ENCODE peak calls at places on chromosomes 2 and 18, in six cellular contexts. One of them, this sample, is unnamed.

GRCh38 chr2:194602750-194603149 is 1054.3 kb upstream of the SLC39A10 start:
- DNase-seq in stimulated activated CD8-positive, alpha-beta memory T cell treated with anti-CD3 and anti-CD28 coated beads, Interleukin-12 subunit alpha, Interleukin-12 subunit beta, amount 100 ng/mL, for 1 hour: no peak
- DNase-seq in AG04449: no peak
- DNase-seq in activated CD8-positive, alpha-beta memory T cell treated with anti-CD3 and anti-CD28 coated beads for 1 hour: no peak
- DNase-seq in activated T-helper 1 cell treated with Interleukin-2 at 50 U/mL for 16 hours: no peak
- DNase-seq in T-cell: no peak
- DNase-seq in this sample: no peak

GRCh38 chr2:168028377-168028776 is 219.0 kb downstream of the STK39 start:
- DNase-seq in stimulated activated CD8-positive, alpha-beta memory T cell treated with anti-CD3 and anti-CD28 coated beads, Interleukin-12 subunit alpha, Interleukin-12 subunit beta, amount 100 ng/mL, for 1 hour: no peak
- DNase-seq in AG04449: no peak
- DNase-seq in activated CD8-positive, alpha-beta memory T cell treated with anti-CD3 and anti-CD28 coated beads for 1 hour: no peak
- DNase-seq in activated T-helper 1 cell treated with Interleukin-2 at 50 U/mL for 16 hours: no peak
- DNase-seq in T-cell: no peak
- DNase-seq in this sample: no peak

GRCh38 chr2:85712849-85713612 is 18.9 kb downstream of the GNLY start:
- DNase-seq in stimulated activated CD8-positive, alpha-beta memory T cell treated with anti-CD3 and anti-CD28 coated beads, Interleukin-12 subunit alpha, Interleukin-12 subunit beta, amount 100 ng/mL, for 1 hour: no peak
- DNase-seq in AG04449: no peak
- DNase-seq in activated CD8-positive, alpha-beta memory T cell treated with anti-CD3 and anti-CD28 coated beads for 1 hour: no peak
- DNase-seq in activated T-helper 1 cell treated with Interleukin-2 at 50 U/mL for 16 hours: no peak
- DNase-seq in T-cell: no peak
- DNase-seq in this sample: no peak

GRCh38 chr2:128754246-128754724 is 435.6 kb upstream of the HS6ST1 start:
- DNase-seq in stimulated activated CD8-positive, alpha-beta memory T cell treated with anti-CD3 and anti-CD28 coated beads, Interleukin-12 subunit alpha, Interleukin-12 subunit beta, amount 100 ng/mL, for 1 hour: no peak
- DNase-seq in AG04449: no peak
- DNase-seq in activated CD8-positive, alpha-beta memory T cell treated with anti-CD3 and anti-CD28 coated beads for 1 hour: no peak
- DNase-seq in activated T-helper 1 cell treated with Interleukin-2 at 50 U/mL for 16 hours: no peak
- DNase-seq in T-cell: no peak
- DNase-seq in this sample: no peak

GRCh38 chr2:237694423-237695194 is 67.2 kb downstream of the LRRFIP1 start:
- DNase-seq in stimulated activated CD8-positive, alpha-beta memory T cell treated with anti-CD3 and anti-CD28 coated beads, Interleukin-12 subunit alpha, Interleukin-12 subunit beta, amount 100 ng/mL, for 1 hour: no peak
- DNase-seq in AG04449: no peak
- DNase-seq in activated CD8-positive, alpha-beta memory T cell treated with anti-CD3 and anti-CD28 coated beads for 1 hour: no peak
- DNase-seq in activated T-helper 1 cell treated with Interleukin-2 at 50 U/mL for 16 hours: no peak
- DNase-seq in T-cell: no peak
- DNase-seq in this sample: no peak

GRCh38 chr2:148240838-148241237 is 219.9 kb downstream of the MBD5 start:
- DNase-seq in stimulated activated CD8-positive, alpha-beta memory T cell treated with anti-CD3 and anti-CD28 coated beads, Interleukin-12 subunit alpha, Interleukin-12 subunit beta, amount 100 ng/mL, for 1 hour: no peak
- DNase-seq in AG04449: no peak
- DNase-seq in activated CD8-positive, alpha-beta memory T cell treated with anti-CD3 and anti-CD28 coated beads for 1 hour: no peak
- DNase-seq in activated T-helper 1 cell treated with Interleukin-2 at 50 U/mL for 16 hours: no peak
- DNase-seq in T-cell: no peak
- DNase-seq in this sample: no peak

GRCh38 chr18:2197945-2198344 is 373.4 kb downstream of the METTL4 start:
- DNase-seq in stimulated activated CD8-positive, alpha-beta memory T cell treated with anti-CD3 and anti-CD28 coated beads, Interleukin-12 subunit alpha, Interleukin-12 subunit beta, amount 100 ng/mL, for 1 hour: no peak
- DNase-seq in AG04449: no peak
- DNase-seq in activated CD8-positive, alpha-beta memory T cell treated with anti-CD3 and anti-CD28 coated beads for 1 hour: no peak
- DNase-seq in activated T-helper 1 cell treated with Interleukin-2 at 50 U/mL for 16 hours: no peak
- DNase-seq in T-cell: no peak
- DNase-seq in this sample: no peak

GRCh38 chr2:237744613-237745249 is 53.8 kb upstream of the RBM44 start:
- DNase-seq in stimulated activated CD8-positive, alpha-beta memory T cell treated with anti-CD3 and anti-CD28 coated beads, Interleukin-12 subunit alpha, Interleukin-12 subunit beta, amount 100 ng/mL, for 1 hour: peak
- DNase-seq in AG04449: no peak
- DNase-seq in activated CD8-positive, alpha-beta memory T cell treated with anti-CD3 and anti-CD28 coated beads for 1 hour: peak
- DNase-seq in activated T-helper 1 cell treated with Interleukin-2 at 50 U/mL for 16 hours: peak
- DNase-seq in T-cell: peak
- DNase-seq in this sample: peak

GRCh38 chr2:15675456-15676195 is 84.0 kb downstream of the DDX1 start:
- DNase-seq in stimulated activated CD8-positive, alpha-beta memory T cell treated with anti-CD3 and anti-CD28 coated beads, Interleukin-12 subunit alpha, Interleukin-12 subunit beta, amount 100 ng/mL, for 1 hour: no peak
- DNase-seq in AG04449: no peak
- DNase-seq in activated CD8-positive, alpha-beta memory T cell treated with anti-CD3 and anti-CD28 coated beads for 1 hour: no peak
- DNase-seq in activated T-helper 1 cell treated with Interleukin-2 at 50 U/mL for 16 hours: no peak
- DNase-seq in T-cell: no peak
- DNase-seq in this sample: no peak

GRCh38 chr2:16408331-16409005 is 257.2 kb downstream of the CYRIA start:
- DNase-seq in stimulated activated CD8-positive, alpha-beta memory T cell treated with anti-CD3 and anti-CD28 coated beads, Interleukin-12 subunit alpha, Interleukin-12 subunit beta, amount 100 ng/mL, for 1 hour: no peak
- DNase-seq in AG04449: no peak
- DNase-seq in activated CD8-positive, alpha-beta memory T cell treated with anti-CD3 and anti-CD28 coated beads for 1 hour: no peak
- DNase-seq in activated T-helper 1 cell treated with Interleukin-2 at 50 U/mL for 16 hours: no peak
- DNase-seq in T-cell: no peak
- DNase-seq in this sample: no peak

GRCh38 chr2:200330351-200331120 is 24.0 kb downstream of the SPATS2L start:
- DNase-seq in stimulated activated CD8-positive, alpha-beta memory T cell treated with anti-CD3 and anti-CD28 coated beads, Interleukin-12 subunit alpha, Interleukin-12 subunit beta, amount 100 ng/mL, for 1 hour: no peak
- DNase-seq in AG04449: no peak
- DNase-seq in activated CD8-positive, alpha-beta memory T cell treated with anti-CD3 and anti-CD28 coated beads for 1 hour: no peak
- DNase-seq in activated T-helper 1 cell treated with Interleukin-2 at 50 U/mL for 16 hours: no peak
- DNase-seq in T-cell: no peak
- DNase-seq in this sample: no peak

GRCh38 chr2:131394147-131394931 is 30.4 kb upstream of the RAB6D start:
- DNase-seq in stimulated activated CD8-positive, alpha-beta memory T cell treated with anti-CD3 and anti-CD28 coated beads, Interleukin-12 subunit alpha, Interleukin-12 subunit beta, amount 100 ng/mL, for 1 hour: no peak
- DNase-seq in AG04449: no peak
- DNase-seq in activated CD8-positive, alpha-beta memory T cell treated with anti-CD3 and anti-CD28 coated beads for 1 hour: no peak
- DNase-seq in activated T-helper 1 cell treated with Interleukin-2 at 50 U/mL for 16 hours: no peak
- DNase-seq in T-cell: no peak
- DNase-seq in this sample: no peak

GRCh38 chr2:103887625-103888024 is 966.3 kb upstream of the POU3F3 start:
- DNase-seq in stimulated activated CD8-positive, alpha-beta memory T cell treated with anti-CD3 and anti-CD28 coated beads, Interleukin-12 subunit alpha, Interleukin-12 subunit beta, amount 100 ng/mL, for 1 hour: no peak
- DNase-seq in AG04449: no peak
- DNase-seq in activated CD8-positive, alpha-beta memory T cell treated with anti-CD3 and anti-CD28 coated beads for 1 hour: no peak
- DNase-seq in activated T-helper 1 cell treated with Interleukin-2 at 50 U/mL for 16 hours: no peak
- DNase-seq in T-cell: no peak
- DNase-seq in this sample: no peak

GRCh38 chr2:216774620-216775019 is 79.3 kb upstream of the IGFBP5 start:
- DNase-seq in stimulated activated CD8-positive, alpha-beta memory T cell treated with anti-CD3 and anti-CD28 coated beads, Interleukin-12 subunit alpha, Interleukin-12 subunit beta, amount 100 ng/mL, for 1 hour: no peak
- DNase-seq in AG04449: peak
- DNase-seq in activated CD8-positive, alpha-beta memory T cell treated with anti-CD3 and anti-CD28 coated beads for 1 hour: no peak
- DNase-seq in activated T-helper 1 cell treated with Interleukin-2 at 50 U/mL for 16 hours: no peak
- DNase-seq in T-cell: no peak
- DNase-seq in this sample: no peak

GRCh38 chr2:30139131-30139870 is 7.5 kb upstream of the YPEL5 start:
- DNase-seq in stimulated activated CD8-positive, alpha-beta memory T cell treated with anti-CD3 and anti-CD28 coated beads, Interleukin-12 subunit alpha, Interleukin-12 subunit beta, amount 100 ng/mL, for 1 hour: peak
- DNase-seq in AG04449: no peak
- DNase-seq in activated CD8-positive, alpha-beta memory T cell treated with anti-CD3 and anti-CD28 coated beads for 1 hour: no peak
- DNase-seq in activated T-helper 1 cell treated with Interleukin-2 at 50 U/mL for 16 hours: no peak
- DNase-seq in T-cell: peak
- DNase-seq in this sample: no peak

GRCh38 chr2:188776634-188777033 is 197.5 kb upstream of the COL3A1 start:
- DNase-seq in stimulated activated CD8-positive, alpha-beta memory T cell treated with anti-CD3 and anti-CD28 coated beads, Interleukin-12 subunit alpha, Interleukin-12 subunit beta, amount 100 ng/mL, for 1 hour: no peak
- DNase-seq in AG04449: peak
- DNase-seq in activated CD8-positive, alpha-beta memory T cell treated with anti-CD3 and anti-CD28 coated beads for 1 hour: no peak
- DNase-seq in activated T-helper 1 cell treated with Interleukin-2 at 50 U/mL for 16 hours: no peak
- DNase-seq in T-cell: no peak
- DNase-seq in this sample: no peak

GRCh38 chr18:27599202-27599829 is 414.2 kb upstream of the CHST9 start:
- DNase-seq in stimulated activated CD8-positive, alpha-beta memory T cell treated with anti-CD3 and anti-CD28 coated beads, Interleukin-12 subunit alpha, Interleukin-12 subunit beta, amount 100 ng/mL, for 1 hour: no peak
- DNase-seq in AG04449: no peak
- DNase-seq in activated CD8-positive, alpha-beta memory T cell treated with anti-CD3 and anti-CD28 coated beads for 1 hour: no peak
- DNase-seq in activated T-helper 1 cell treated with Interleukin-2 at 50 U/mL for 16 hours: no peak
- DNase-seq in T-cell: no peak
- DNase-seq in this sample: no peak

GRCh38 chr2:181198188-181198864 is 217.9 kb downstream of the UBE2E3 start:
- DNase-seq in stimulated activated CD8-positive, alpha-beta memory T cell treated with anti-CD3 and anti-CD28 coated beads, Interleukin-12 subunit alpha, Interleukin-12 subunit beta, amount 100 ng/mL, for 1 hour: no peak
- DNase-seq in AG04449: no peak
- DNase-seq in activated CD8-positive, alpha-beta memory T cell treated with anti-CD3 and anti-CD28 coated beads for 1 hour: no peak
- DNase-seq in activated T-helper 1 cell treated with Interleukin-2 at 50 U/mL for 16 hours: no peak
- DNase-seq in T-cell: no peak
- DNase-seq in this sample: no peak

GRCh38 chr2:55088400-55088799 is 38.1 kb upstream of the RTN4 start:
- DNase-seq in stimulated activated CD8-positive, alpha-beta memory T cell treated with anti-CD3 and anti-CD28 coated beads, Interleukin-12 subunit alpha, Interleukin-12 subunit beta, amount 100 ng/mL, for 1 hour: no peak
- DNase-seq in AG04449: no peak
- DNase-seq in activated CD8-positive, alpha-beta memory T cell treated with anti-CD3 and anti-CD28 coated beads for 1 hour: no peak
- DNase-seq in activated T-helper 1 cell treated with Interleukin-2 at 50 U/mL for 16 hours: no peak
- DNase-seq in T-cell: no peak
- DNase-seq in this sample: no peak

GRCh38 chr2:119678021-119678656 is 862 bp upstream of the TMEM177 start:
- DNase-seq in stimulated activated CD8-positive, alpha-beta memory T cell treated with anti-CD3 and anti-CD28 coated beads, Interleukin-12 subunit alpha, Interleukin-12 subunit beta, amount 100 ng/mL, for 1 hour: no peak
- DNase-seq in AG04449: no peak
- DNase-seq in activated CD8-positive, alpha-beta memory T cell treated with anti-CD3 and anti-CD28 coated beads for 1 hour: no peak
- DNase-seq in activated T-helper 1 cell treated with Interleukin-2 at 50 U/mL for 16 hours: no peak
- DNase-seq in T-cell: no peak
- DNase-seq in this sample: peak

GRCh38 chr2:19871836-19872235 is 29.9 kb downstream of the TTC32 start:
- DNase-seq in stimulated activated CD8-positive, alpha-beta memory T cell treated with anti-CD3 and anti-CD28 coated beads, Interleukin-12 subunit alpha, Interleukin-12 subunit beta, amount 100 ng/mL, for 1 hour: no peak
- DNase-seq in AG04449: no peak
- DNase-seq in activated CD8-positive, alpha-beta memory T cell treated with anti-CD3 and anti-CD28 coated beads for 1 hour: no peak
- DNase-seq in activated T-helper 1 cell treated with Interleukin-2 at 50 U/mL for 16 hours: no peak
- DNase-seq in T-cell: no peak
- DNase-seq in this sample: no peak

GRCh38 chr2:48874282-48874681 is 118.8 kb upstream of the LHCGR start:
- DNase-seq in stimulated activated CD8-positive, alpha-beta memory T cell treated with anti-CD3 and anti-CD28 coated beads, Interleukin-12 subunit alpha, Interleukin-12 subunit beta, amount 100 ng/mL, for 1 hour: no peak
- DNase-seq in AG04449: no peak
- DNase-seq in activated CD8-positive, alpha-beta memory T cell treated with anti-CD3 and anti-CD28 coated beads for 1 hour: no peak
- DNase-seq in activated T-helper 1 cell treated with Interleukin-2 at 50 U/mL for 16 hours: no peak
- DNase-seq in T-cell: no peak
- DNase-seq in this sample: no peak

GRCh38 chr2:239968717-239969116 is 56.4 kb downstream of the NDUFA10 start:
- DNase-seq in stimulated activated CD8-positive, alpha-beta memory T cell treated with anti-CD3 and anti-CD28 coated beads, Interleukin-12 subunit alpha, Interleukin-12 subunit beta, amount 100 ng/mL, for 1 hour: no peak
- DNase-seq in AG04449: no peak
- DNase-seq in activated CD8-positive, alpha-beta memory T cell treated with anti-CD3 and anti-CD28 coated beads for 1 hour: no peak
- DNase-seq in activated T-helper 1 cell treated with Interleukin-2 at 50 U/mL for 16 hours: no peak
- DNase-seq in T-cell: no peak
- DNase-seq in this sample: no peak

GRCh38 chr2:120429586-120430500 is 83.9 kb downstream of the INHBB start:
- DNase-seq in stimulated activated CD8-positive, alpha-beta memory T cell treated with anti-CD3 and anti-CD28 coated beads, Interleukin-12 subunit alpha, Interleukin-12 subunit beta, amount 100 ng/mL, for 1 hour: no peak
- DNase-seq in AG04449: no peak
- DNase-seq in activated CD8-positive, alpha-beta memory T cell treated with anti-CD3 and anti-CD28 coated beads for 1 hour: no peak
- DNase-seq in activated T-helper 1 cell treated with Interleukin-2 at 50 U/mL for 16 hours: no peak
- DNase-seq in T-cell: no peak
- DNase-seq in this sample: no peak

GRCh38 chr2:175062787-175063585 is 57.8 kb upstream of the CHN1 start:
- DNase-seq in stimulated activated CD8-positive, alpha-beta memory T cell treated with anti-CD3 and anti-CD28 coated beads, Interleukin-12 subunit alpha, Interleukin-12 subunit beta, amount 100 ng/mL, for 1 hour: no peak
- DNase-seq in AG04449: no peak
- DNase-seq in activated CD8-positive, alpha-beta memory T cell treated with anti-CD3 and anti-CD28 coated beads for 1 hour: no peak
- DNase-seq in activated T-helper 1 cell treated with Interleukin-2 at 50 U/mL for 16 hours: no peak
- DNase-seq in T-cell: no peak
- DNase-seq in this sample: no peak

GRCh38 chr2:217538719-217539118 is 464.1 kb downstream of the TNS1 start:
- DNase-seq in stimulated activated CD8-positive, alpha-beta memory T cell treated with anti-CD3 and anti-CD28 coated beads, Interleukin-12 subunit alpha, Interleukin-12 subunit beta, amount 100 ng/mL, for 1 hour: no peak
- DNase-seq in AG04449: no peak
- DNase-seq in activated CD8-positive, alpha-beta memory T cell treated with anti-CD3 and anti-CD28 coated beads for 1 hour: no peak
- DNase-seq in activated T-helper 1 cell treated with Interleukin-2 at 50 U/mL for 16 hours: no peak
- DNase-seq in T-cell: no peak
- DNase-seq in this sample: no peak

GRCh38 chr18:70044626-70045025 is 97.0 kb upstream of the CD226 start:
- DNase-seq in stimulated activated CD8-positive, alpha-beta memory T cell treated with anti-CD3 and anti-CD28 coated beads, Interleukin-12 subunit alpha, Interleukin-12 subunit beta, amount 100 ng/mL, for 1 hour: no peak
- DNase-seq in AG04449: peak
- DNase-seq in activated CD8-positive, alpha-beta memory T cell treated with anti-CD3 and anti-CD28 coated beads for 1 hour: no peak
- DNase-seq in activated T-helper 1 cell treated with Interleukin-2 at 50 U/mL for 16 hours: no peak
- DNase-seq in T-cell: no peak
- DNase-seq in this sample: no peak

GRCh38 chr2:168323456-168324058 is 76.2 kb upstream of the STK39 start:
- DNase-seq in stimulated activated CD8-positive, alpha-beta memory T cell treated with anti-CD3 and anti-CD28 coated beads, Interleukin-12 subunit alpha, Interleukin-12 subunit beta, amount 100 ng/mL, for 1 hour: no peak
- DNase-seq in AG04449: no peak
- DNase-seq in activated CD8-positive, alpha-beta memory T cell treated with anti-CD3 and anti-CD28 coated beads for 1 hour: no peak
- DNase-seq in activated T-helper 1 cell treated with Interleukin-2 at 50 U/mL for 16 hours: no peak
- DNase-seq in T-cell: no peak
- DNase-seq in this sample: no peak

GRCh38 chr2:44965684-44966083 is 24.2 kb downstream of the SIX3 start:
- DNase-seq in stimulated activated CD8-positive, alpha-beta memory T cell treated with anti-CD3 and anti-CD28 coated beads, Interleukin-12 subunit alpha, Interleukin-12 subunit beta, amount 100 ng/mL, for 1 hour: no peak
- DNase-seq in AG04449: no peak
- DNase-seq in activated CD8-positive, alpha-beta memory T cell treated with anti-CD3 and anti-CD28 coated beads for 1 hour: no peak
- DNase-seq in activated T-helper 1 cell treated with Interleukin-2 at 50 U/mL for 16 hours: no peak
- DNase-seq in T-cell: no peak
- DNase-seq in this sample: no peak

GRCh38 chr2:113192459-113193100 is 18.8 kb downstream of the PSD4 start:
- DNase-seq in stimulated activated CD8-positive, alpha-beta memory T cell treated with anti-CD3 and anti-CD28 coated beads, Interleukin-12 subunit alpha, Interleukin-12 subunit beta, amount 100 ng/mL, for 1 hour: no peak
- DNase-seq in AG04449: no peak
- DNase-seq in activated CD8-positive, alpha-beta memory T cell treated with anti-CD3 and anti-CD28 coated beads for 1 hour: no peak
- DNase-seq in activated T-helper 1 cell treated with Interleukin-2 at 50 U/mL for 16 hours: no peak
- DNase-seq in T-cell: no peak
- DNase-seq in this sample: no peak

GRCh38 chr2:17805166-17805565 is 11.1 kb upstream of the MSGN1 start:
- DNase-seq in stimulated activated CD8-positive, alpha-beta memory T cell treated with anti-CD3 and anti-CD28 coated beads, Interleukin-12 subunit alpha, Interleukin-12 subunit beta, amount 100 ng/mL, for 1 hour: no peak
- DNase-seq in AG04449: no peak
- DNase-seq in activated CD8-positive, alpha-beta memory T cell treated with anti-CD3 and anti-CD28 coated beads for 1 hour: no peak
- DNase-seq in activated T-helper 1 cell treated with Interleukin-2 at 50 U/mL for 16 hours: no peak
- DNase-seq in T-cell: no peak
- DNase-seq in this sample: no peak

GRCh38 chr2:226208726-226209125 is 590.9 kb downstream of the IRS1 start:
- DNase-seq in stimulated activated CD8-positive, alpha-beta memory T cell treated with anti-CD3 and anti-CD28 coated beads, Interleukin-12 subunit alpha, Interleukin-12 subunit beta, amount 100 ng/mL, for 1 hour: no peak
- DNase-seq in AG04449: no peak
- DNase-seq in activated CD8-positive, alpha-beta memory T cell treated with anti-CD3 and anti-CD28 coated beads for 1 hour: no peak
- DNase-seq in activated T-helper 1 cell treated with Interleukin-2 at 50 U/mL for 16 hours: no peak
- DNase-seq in T-cell: no peak
- DNase-seq in this sample: no peak

GRCh38 chr18:25136416-25137132 is 215.4 kb downstream of the ZNF521 start:
- DNase-seq in stimulated activated CD8-positive, alpha-beta memory T cell treated with anti-CD3 and anti-CD28 coated beads, Interleukin-12 subunit alpha, Interleukin-12 subunit beta, amount 100 ng/mL, for 1 hour: no peak
- DNase-seq in AG04449: no peak
- DNase-seq in activated CD8-positive, alpha-beta memory T cell treated with anti-CD3 and anti-CD28 coated beads for 1 hour: no peak
- DNase-seq in activated T-helper 1 cell treated with Interleukin-2 at 50 U/mL for 16 hours: no peak
- DNase-seq in T-cell: no peak
- DNase-seq in this sample: no peak

GRCh38 chr2:159713691-159714585 is 1.6 kb downstream of the MARCHF7 start:
- DNase-seq in stimulated activated CD8-positive, alpha-beta memory T cell treated with anti-CD3 and anti-CD28 coated beads, Interleukin-12 subunit alpha, Interleukin-12 subunit beta, amount 100 ng/mL, for 1 hour: no peak
- DNase-seq in AG04449: no peak
- DNase-seq in activated CD8-positive, alpha-beta memory T cell treated with anti-CD3 and anti-CD28 coated beads for 1 hour: no peak
- DNase-seq in activated T-helper 1 cell treated with Interleukin-2 at 50 U/mL for 16 hours: no peak
- DNase-seq in T-cell: no peak
- DNase-seq in this sample: no peak

GRCh38 chr2:219041252-219041651 is at the start of gene CFAP65:
- DNase-seq in stimulated activated CD8-positive, alpha-beta memory T cell treated with anti-CD3 and anti-CD28 coated beads, Interleukin-12 subunit alpha, Interleukin-12 subunit beta, amount 100 ng/mL, for 1 hour: no peak
- DNase-seq in AG04449: no peak
- DNase-seq in activated CD8-positive, alpha-beta memory T cell treated with anti-CD3 and anti-CD28 coated beads for 1 hour: no peak
- DNase-seq in activated T-helper 1 cell treated with Interleukin-2 at 50 U/mL for 16 hours: no peak
- DNase-seq in T-cell: no peak
- DNase-seq in this sample: no peak

GRCh38 chr18:6561029-6561861 is 146.5 kb upstream of the L3MBTL4 start:
- DNase-seq in stimulated activated CD8-positive, alpha-beta memory T cell treated with anti-CD3 and anti-CD28 coated beads, Interleukin-12 subunit alpha, Interleukin-12 subunit beta, amount 100 ng/mL, for 1 hour: no peak
- DNase-seq in AG04449: no peak
- DNase-seq in activated CD8-positive, alpha-beta memory T cell treated with anti-CD3 and anti-CD28 coated beads for 1 hour: no peak
- DNase-seq in activated T-helper 1 cell treated with Interleukin-2 at 50 U/mL for 16 hours: no peak
- DNase-seq in T-cell: no peak
- DNase-seq in this sample: no peak

This sample was measured in effector CD4-positive, alpha-beta T cell.